ENCODE peak calls at places on chromosomes 16 and 17, in eight cellular contexts. F is NB4, H is AG09319, E is IMR-90, C is HFF-Myc, A is ovary, L is tibial nerve, I is heart right ventricle. R is an unnamed sample.
A peak's percentile ranks its signal among the peaks of the same experiment; 100 is the strongest.

GRCh38 chr17:21355586-21355985 is 20.6 kb upstream of the KCNJ12 start:
- DNase-seq in F (no peak), H (no peak), E (no peak), C (no peak), A (no peak), L (no peak), I (no peak), R (no peak)

GRCh38 chr16:54153240-54153934 is 133.2 kb downstream of the IRX3 start:
- DNase-seq in F (no peak), H (no peak), E (no peak), C (no peak), A (no peak), L (no peak), I (no peak), R (no peak)

GRCh38 chr16:69036399-69037091 is 68.9 kb upstream of the HAS3 start:
- DNase-seq in F (no peak), H (no peak), E (no peak), C (no peak), A (no peak), L (no peak), I (no peak), R (no peak)

GRCh38 chr17:2954898-2955445 is 108.4 kb downstream of the OR1D5 start:
- DNase-seq in F (peak; percentile 63), H (peak; percentile 88), E (peak; percentile 97), C (peak; percentile 67), A (no peak), L (no peak), I (no peak), R (no peak)

GRCh38 chr17:30922235-30922993 is 669 bp downstream of the ADAP2 start:
- DNase-seq in F (no peak), H (no peak), E (no peak), C (no peak), A (no peak), L (no peak), I (peak; percentile 23), R (peak; percentile 24)

GRCh38 chr16:22210285-22210684 is 4.2 kb downstream of the EEF2K start:
- DNase-seq in F (no peak), H (no peak), E (no peak), C (no peak), A (no peak), L (no peak), I (no peak), R (no peak)

GRCh38 chr16:67814567-67814966 is 7.9 kb downstream of the TSNAXIP1 start:
- DNase-seq in F (no peak), H (no peak), E (no peak), C (no peak), A (no peak), L (no peak), I (no peak), R (no peak)

GRCh38 chr17:69454051-69454450 is 39.6 kb downstream of the MAP2K6 start:
- DNase-seq in F (no peak), H (no peak), E (no peak), C (no peak), A (no peak), L (no peak), I (no peak), R (no peak)

GRCh38 chr17:5585814-5586558 is 1.7 kb upstream of the NLRP1 start:
- DNase-seq in F (no peak), H (no peak), E (peak; percentile 31), C (peak; percentile 15), A (no peak), L (no peak), I (no peak), R (no peak)

GRCh38 chr17:74466111-74466784 is at the start of gene CD300A:
- DNase-seq in F (peak; percentile 87), H (no peak), E (no peak), C (no peak), A (no peak), L (no peak), I (peak; percentile 49), R (no peak)

GRCh38 chr17:3827124-3827773 is 18.8 kb downstream of the NCBP3 start:
- DNase-seq in F (peak; percentile 66), H (no peak), E (peak; percentile 66), C (peak; percentile 43), A (peak; percentile 78), L (peak; percentile 68), I (no peak), R (peak; percentile 68)

GRCh38 chr17:82444941-82445521 is 5.5 kb downstream of the CYBC1 start:
- DNase-seq in F (no peak), H (no peak), E (no peak), C (no peak), A (no peak), L (no peak), I (peak; percentile 24), R (no peak)

GRCh38 chr17:45247429-45248131 is 14.3 kb downstream of the SPATA32 start:
- DNase-seq in F (peak; percentile 97), H (peak; percentile 47), E (peak; percentile 90), C (peak; percentile 48), A (peak; percentile 75), L (peak; percentile 66), I (peak; percentile 84), R (peak; percentile 90)

GRCh38 chr16:47578033-47578432 is 116.9 kb downstream of the PHKB start:
- DNase-seq in F (no peak), H (no peak), E (no peak), C (no peak), A (no peak), L (no peak), I (no peak), R (no peak)

GRCh38 chr17:76588182-76588581 is 2.5 kb upstream of the ST6GALNAC2 start:
- DNase-seq in F (no peak), H (no peak), E (no peak), C (no peak), A (no peak), L (no peak), I (no peak), R (no peak)

GRCh38 chr16:81437860-81438259 is 6.7 kb upstream of the CMIP start:
- DNase-seq in F (peak; percentile 65), H (no peak), E (no peak), C (no peak), A (no peak), L (no peak), I (no peak), R (no peak)

GRCh38 chr16:28875134-28876015 is 2.9 kb upstream of the ATP2A1 start:
- DNase-seq in F (no peak), H (no peak), E (no peak), C (no peak), A (no peak), L (no peak), I (no peak), R (no peak)

GRCh38 chr16:87790278-87791023 is 24.7 kb upstream of the KLHDC4 start:
- DNase-seq in F (no peak), H (no peak), E (peak; percentile 33), C (no peak), A (no peak), L (no peak), I (peak; percentile 46), R (no peak)

GRCh38 chr17:19244796-19245195 is 7.6 kb downstream of the EPN2 start:
- DNase-seq in F (no peak), H (no peak), E (no peak), C (no peak), A (no peak), L (no peak), I (no peak), R (peak; percentile 2)

GRCh38 chr16:68920349-68920748 is 77.0 kb downstream of the TANGO6 start:
- DNase-seq in F (no peak), H (no peak), E (no peak), C (no peak), A (no peak), L (no peak), I (no peak), R (no peak)

GRCh38 chr17:27293359-27293897 is 486 bp upstream of the WSB1 start:
- DNase-seq in F (no peak), H (no peak), E (no peak), C (no peak), A (peak; percentile 41), L (no peak), I (no peak), R (no peak)

GRCh38 chr17:16950488-16950887 is 21.4 kb downstream of the TNFRSF13B start:
- DNase-seq in F (no peak), H (no peak), E (no peak), C (no peak), A (no peak), L (no peak), I (no peak), R (no peak)

GRCh38 chr17:16954541-16954940 is 17.4 kb downstream of the TNFRSF13B start:
- DNase-seq in F (no peak), H (no peak), E (no peak), C (no peak), A (no peak), L (no peak), I (no peak), R (no peak)

GRCh38 chr17:16952401-16952800 is 19.5 kb downstream of the TNFRSF13B start:
- DNase-seq in F (no peak), H (no peak), E (no peak), C (no peak), A (no peak), L (no peak), I (no peak), R (no peak)

GRCh38 chr17:16953347-16953746 is 18.6 kb downstream of the TNFRSF13B start:
- DNase-seq in F (no peak), H (no peak), E (no peak), C (no peak), A (no peak), L (no peak), I (no peak), R (no peak)

DNA sequence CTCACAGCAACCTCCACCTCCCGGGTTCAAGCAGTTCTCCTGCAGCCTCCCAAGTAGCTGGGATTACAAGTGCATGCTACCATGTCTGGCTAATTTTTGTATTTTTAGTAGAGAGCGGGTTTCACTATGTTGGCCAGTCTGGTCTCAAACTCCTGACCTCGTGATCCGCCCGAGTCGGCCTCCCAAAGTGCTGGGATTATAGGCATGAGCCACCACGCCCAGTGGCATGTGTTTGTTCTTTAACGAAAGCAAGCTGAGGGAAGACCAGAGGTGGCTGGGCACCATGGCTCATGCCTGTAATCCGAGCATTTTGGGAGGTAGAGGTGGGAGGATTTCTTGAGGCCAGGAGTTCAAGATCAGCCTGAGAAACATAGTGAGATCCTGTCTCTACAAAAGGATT is 18.1 kb downstream of the TNFRSF13B start:
- DNase-seq in F (no peak), H (no peak), E (no peak), C (no peak), A (no peak), L (no peak), I (no peak), R (no peak)
- TF ChIP-seq CTCF in F (no peak), H (no peak), E (no peak), C (no peak), A (no peak), L (no peak), I (no peak), R (no peak)

GRCh38 chr16:85987750-85988078 is 88.8 kb downstream of the IRF8 start:
- DNase-seq in F (no peak), H (no peak), E (no peak), C (no peak), A (no peak), L (no peak), I (no peak), R (no peak)
- TF ChIP-seq CTCF in F (peak; percentile 1), H (no peak), E (no peak), C (no peak), A (no peak), L (no peak), I (no peak), R (peak; percentile 48)

GRCh38 chr16:27046958-27047357 is 19.8 kb upstream of the C16orf82 start:
- DNase-seq in F (no peak), H (no peak), E (no peak), C (no peak), A (no peak), L (peak; percentile 15), I (no peak), R (no peak)
- TF ChIP-seq CTCF in F (no peak), H (no peak), E (no peak), C (no peak), A (no peak), L (no peak), I (no peak), R (no peak)

GRCh38 chr17:49859991-49860953 is 12.4 kb upstream of the TAC4 start:
- DNase-seq in F (no peak), H (no peak), E (no peak), C (no peak), A (no peak), L (no peak), I (no peak), R (no peak)
- TF ChIP-seq CTCF in F (no peak), H (no peak), E (peak; percentile 5), C (peak; percentile 30), A (no peak), L (no peak), I (no peak), R (no peak)